ENCODE peak calls at places on chromosomes 4 and X, in four cellular contexts. A is tibial artery, O is nucleus accumbens, E is HTR-8/SVneo. V is an unnamed sample.
A peak's percentile ranks its signal among the peaks of the same experiment; 100 is the strongest.

GRCh38 chr4:128856246-128856645 is 46.7 kb downstream of the JADE1 start:
- DNase-seq in A (no peak), O (no peak), E (no peak), V (no peak)

GRCh38 chrX:109841869-109842579 is 109.0 kb upstream of the ACSL4 start:
- DNase-seq in A (no peak), O (no peak), E (no peak), V (no peak)

GRCh38 chrX:39709364-39709763 is 388.4 kb downstream of the BCOR start:
- DNase-seq in A (no peak), O (no peak), E (no peak), V (no peak)

GRCh38 chrX:43655961-43656494 is at the start of gene MAOA:
- DNase-seq in A (peak; percentile 95), O (peak; percentile 48), E (peak; percentile 24), V (peak; percentile 86)

GRCh38 chrX:137654481-137654880 is 88.6 kb downstream of the ZIC3 start:
- DNase-seq in A (no peak), O (no peak), E (no peak), V (no peak)

GRCh38 chr4:42412251-42412650 is 15.0 kb downstream of the SHISA3 start:
- DNase-seq in A (no peak), O (no peak), E (peak; percentile 24), V (no peak)

GRCh38 chrX:30023451-30023850 is 191.9 kb upstream of the MAGEB2 start:
- DNase-seq in A (no peak), O (no peak), E (no peak), V (no peak)

GRCh38 chr4:176363072-176363471 is 43.3 kb downstream of the SPCS3 start:
- DNase-seq in A (no peak), O (no peak), E (no peak), V (no peak)

GRCh38 chr4:146232131-146232722 is 17.9 kb downstream of the REELD1 start:
- DNase-seq in A (no peak), O (no peak), E (no peak), V (no peak)

GRCh38 chr4:10015140-10015753 is 6.0 kb downstream of the SLC2A9 start:
- DNase-seq in A (no peak), O (peak; percentile 31), E (no peak), V (peak; percentile 43)